ENCODE peak calls at places on chromosome 20, in five cellular contexts. L is psoas muscle, W is SJSA1, P is heart left ventricle, A is small intestine. R is an unnamed sample. For H3K4me1, the result is how much of the 10 kb centered on the place peaks cover.

GRCh38 chr20:53901064-53901463 is 169.3 kb downstream of the BCAS1 start:
- DNase-seq in L (no peak), W (peak), P (no peak), A (peak), R (no peak)

GRCh38 chr20:10507052-10507451 is 71.9 kb downstream of the SLX4IP start:
- DNase-seq in L (no peak), W (no peak), P (no peak), A (no peak), R (no peak)

GRCh38 chr20:37562695-37563480 is 35.2 kb upstream of the BLCAP start:
- DNase-seq in L (no peak), W (no peak), P (no peak), A (no peak), R (no peak)

GRCh38 chr20:53883098-53883762 is 187.2 kb downstream of the BCAS1 start:
- DNase-seq in L (no peak), W (peak), P (no peak), A (no peak), R (no peak)

GRCh38 chr20:30815577-30816181 is 441.8 kb upstream of the DEFB115 start:
- DNase-seq in L (no peak), W (no peak), P (no peak), A (no peak), R (no peak)

GRCh38 chr20:23668477-23668951 is 20.3 kb downstream of the CST4 start:
- DNase-seq in L (no peak), W (peak), P (peak), A (peak), R (peak)

GRCh38 chr20:36827541-36828279 is 48.2 kb upstream of the TLDC2 start:
- DNase-seq in L (no peak), W (no peak), P (peak), A (peak), R (no peak)

GRCh38 chr20:9672027-9672426 is 157.6 kb downstream of the LAMP5 start:
- DNase-seq in L (no peak), W (no peak), P (no peak), A (no peak), R (no peak)

GRCh38 chr20:9989066-9989724 is 45.6 kb upstream of the ANKEF1 start:
- DNase-seq in L (no peak), W (no peak), P (no peak), A (no peak), R (no peak)

GRCh38 chr20:58845706-58846105 is 5.0 kb downstream of the GNAS-AS1 start:
- DNase-seq in L (no peak), W (no peak), P (no peak), A (no peak), R (no peak)

GRCh38 chr20:63843778-63844177 is 12.7 kb upstream of the ZBTB46 start:
- DNase-seq in L (no peak), W (no peak), P (no peak), A (no peak), R (no peak)

GRCh38 chr20:4962257-4962855 is 39.0 kb downstream of the SLC23A2 start:
- DNase-seq in L (no peak), W (no peak), P (no peak), A (no peak), R (no peak)

GRCh38 chr20:53386186-53386681 is 207.4 kb downstream of the ZNF217 start:
- DNase-seq in L (no peak), W (no peak), P (no peak), A (no peak), R (no peak)

GRCh38 chr20:1536893-1537730 is 20.4 kb downstream of the SIRPD start:
- DNase-seq in L (no peak), W (no peak), P (no peak), A (no peak), R (no peak)

GRCh38 chr20:1870792-1871550 is 24.2 kb upstream of the SIRPA start:
- DNase-seq in L (no peak), W (no peak), P (no peak), A (no peak), R (no peak)

GRCh38 chr20:47821481-47822100 is 36.3 kb upstream of the SULF2 start:
- DNase-seq in L (no peak), W (no peak), P (no peak), A (no peak), R (no peak)
- H3K4me1 ChIP-seq in L (under half), W (under half), P (under half), A (under half), R (under half)

DNA sequence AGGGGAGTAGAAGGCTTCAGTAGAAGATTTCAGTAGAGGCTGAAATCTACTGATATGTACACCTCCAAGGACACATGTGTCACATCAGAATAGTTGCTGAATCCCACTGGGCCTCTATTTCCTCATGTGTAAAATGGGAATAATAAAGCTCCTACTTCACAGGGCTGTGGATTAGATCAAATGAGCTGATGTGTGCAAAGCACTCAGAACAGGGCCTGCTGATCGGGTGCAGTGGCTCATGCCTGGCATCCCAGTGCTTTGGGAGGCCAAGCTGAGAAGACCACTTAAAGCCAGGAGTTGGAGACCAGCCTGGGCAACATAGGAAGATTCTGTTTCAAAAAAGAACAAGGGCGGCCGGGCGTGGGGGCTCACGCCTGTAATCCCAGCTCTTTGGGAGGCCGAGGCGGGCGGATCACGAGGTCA is 8.1 kb upstream of the AP5S1 start:
- DNase-seq in L (no peak), W (no peak), P (no peak), A (no peak), R (no peak)
- H3K4me1 ChIP-seq in L (under half), W (under half), P (under half), A (under half), R (under half)

GRCh38 chr20:49890651-49891361 is 24.5 kb downstream of the SPATA2 start:
- DNase-seq in L (no peak), W (no peak), P (peak), A (no peak), R (no peak)
- H3K4me1 ChIP-seq in L (under half), W (under half), P (half or more), A (under half), R (under half)

GRCh38 chr20:57473246-57474042 is 51.5 kb downstream of the CTCFL start:
- DNase-seq in L (no peak), W (no peak), P (no peak), A (no peak), R (no peak)
- H3K4me1 ChIP-seq in L (under half), W (under half), P (under half), A (under half), R (half or more)

GRCh38 chr20:35735828-35736470 is 6.1 kb downstream of the RBM39 start:
- DNase-seq in L (no peak), W (no peak), P (no peak), A (no peak), R (no peak)
- H3K4me1 ChIP-seq in L (half or more), W (under half), P (half or more), A (under half), R (half or more)

GRCh38 chr20:50136822-50137599 is 16.5 kb downstream of the PEDS1 start:
- DNase-seq in L (no peak), W (peak), P (no peak), A (peak), R (peak)
- H3K4me1 ChIP-seq in L (half or more), W (under half), P (half or more), A (under half), R (under half)

DNA sequence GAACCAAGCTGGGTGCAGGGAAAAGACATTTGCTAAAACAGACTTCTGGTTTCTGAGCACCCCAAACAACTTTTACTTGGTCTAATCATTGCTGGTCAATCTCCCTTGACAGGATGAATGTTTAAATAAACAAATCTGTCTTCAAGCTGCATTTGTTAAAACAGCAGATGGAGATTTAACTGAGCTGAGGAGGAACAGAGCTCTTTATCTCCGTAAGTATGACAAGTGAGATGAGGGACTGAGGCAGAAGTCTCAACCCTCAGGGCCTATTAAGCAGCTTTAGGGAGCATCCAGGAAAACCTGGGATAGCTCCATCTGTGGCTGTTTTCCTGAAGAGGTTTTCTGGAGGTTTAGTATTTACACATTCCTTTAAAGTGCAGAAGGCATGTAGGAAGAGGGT is 40.6 kb downstream of the NINL start:
- DNase-seq in L (no peak), W (no peak), P (no peak), A (no peak), R (no peak)
- H3K4me1 ChIP-seq in L (under half), W (under half), P (under half), A (under half), R (under half)

DNA sequence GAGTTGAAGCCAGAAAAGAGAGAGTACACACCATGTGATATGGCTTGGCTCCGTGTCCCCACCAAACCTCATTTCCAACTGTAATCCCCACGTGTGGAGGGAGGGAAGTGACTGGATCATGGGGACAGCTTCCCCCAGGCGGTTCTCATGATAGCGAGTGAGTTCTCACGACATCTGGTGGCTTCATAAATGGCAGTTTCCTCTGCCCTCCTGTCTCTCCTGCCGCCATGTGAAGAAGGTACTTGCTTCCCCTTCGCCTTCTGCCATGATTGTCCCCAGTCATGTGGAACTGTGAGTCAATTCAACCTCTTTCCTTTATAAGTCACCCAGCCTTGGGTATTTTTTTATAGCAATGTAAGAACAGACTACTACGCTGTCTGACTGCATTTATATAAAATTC is 40.3 kb downstream of the TAF4 start:
- DNase-seq in L (no peak), W (no peak), P (peak), A (no peak), R (no peak)
- H3K4me1 ChIP-seq in L (half or more), W (under half), P (half or more), A (under half), R (under half)

DNA sequence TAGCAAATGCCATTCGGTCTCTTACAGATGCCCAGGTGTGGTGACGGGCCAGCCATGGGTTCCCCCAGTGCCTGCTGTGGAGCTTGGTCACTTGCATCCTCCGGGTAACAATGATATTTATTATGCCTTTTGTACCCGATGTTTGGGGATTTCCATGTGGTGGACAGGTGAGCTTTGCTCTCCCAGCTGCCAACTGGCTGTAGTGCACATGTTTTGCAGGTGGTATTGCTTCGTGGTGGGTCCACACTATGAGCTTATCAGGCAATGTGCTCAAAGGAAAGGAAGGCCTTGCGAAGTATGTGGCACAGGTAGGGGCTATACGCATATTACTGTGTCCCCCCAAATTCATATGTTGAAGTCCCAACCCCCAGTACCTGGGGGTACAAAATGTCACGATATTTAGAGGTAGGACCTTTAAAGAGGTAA is 4.2 kb upstream of the CTCFL start:
- DNase-seq in L (no peak), W (no peak), P (no peak), A (no peak), R (no peak)
- H3K4me1 ChIP-seq in L (under half), W (under half), P (under half), A (under half), R (under half)

GRCh38 chr20:35652641-35653429 is 11.9 kb downstream of the CPNE1 start:
- DNase-seq in L (no peak), W (no peak), P (no peak), A (no peak), R (no peak)
- H3K4me1 ChIP-seq in L (half or more), W (under half), P (under half), A (under half), R (under half)

R was measured in gastrocnemius medialis.